ENCODE peak calls at places on chromosomes 12 and 14, in nine cellular contexts. One of them, this sample, is unnamed.

GRCh38 chr12:45050331-45050750 is 558 bp downstream of the DBX2 start:
- DNase-seq in stimulated activated CD4-positive, alpha-beta T cell treated with anti-CD3 and anti-CD28 coated beads, Interleukin-15, amount 100 ng/mL, for 1 hour: no peak
- DNase-seq in RWPE1: no peak
- DNase-seq in amniotic stem cell: no peak
- DNase-seq in GM03348: no peak
- DNase-seq in dermis microvascular lymphatic vessel endothelial cell: no peak
- DNase-seq in dorsolateral prefrontal cortex: no peak
- DNase-seq in NAMALWA: no peak
- DNase-seq in astrocyte of the hippocampus: peak; percentile 37
- DNase-seq in this sample: no peak

GRCh38 chr14:24798911-24799310 is 164.9 kb upstream of the GZMB start:
- DNase-seq in stimulated activated CD4-positive, alpha-beta T cell treated with anti-CD3 and anti-CD28 coated beads, Interleukin-15, amount 100 ng/mL, for 1 hour: no peak
- DNase-seq in RWPE1: no peak
- DNase-seq in amniotic stem cell: no peak
- DNase-seq in GM03348: no peak
- DNase-seq in dermis microvascular lymphatic vessel endothelial cell: no peak
- DNase-seq in dorsolateral prefrontal cortex: no peak
- DNase-seq in NAMALWA: no peak
- DNase-seq in astrocyte of the hippocampus: no peak
- DNase-seq in this sample: no peak

GRCh38 chr12:51407604-51408003 is 16.4 kb upstream of the GALNT6 start:
- DNase-seq in stimulated activated CD4-positive, alpha-beta T cell treated with anti-CD3 and anti-CD28 coated beads, Interleukin-15, amount 100 ng/mL, for 1 hour: no peak
- DNase-seq in RWPE1: no peak
- DNase-seq in amniotic stem cell: no peak
- DNase-seq in GM03348: no peak
- DNase-seq in dermis microvascular lymphatic vessel endothelial cell: no peak
- DNase-seq in dorsolateral prefrontal cortex: no peak
- DNase-seq in NAMALWA: no peak
- DNase-seq in astrocyte of the hippocampus: no peak
- DNase-seq in this sample: no peak

GRCh38 chr12:40105515-40106201 is at the start of gene SLC2A13:
- DNase-seq in stimulated activated CD4-positive, alpha-beta T cell treated with anti-CD3 and anti-CD28 coated beads, Interleukin-15, amount 100 ng/mL, for 1 hour: peak; percentile 65
- DNase-seq in RWPE1: peak; percentile 82
- DNase-seq in amniotic stem cell: peak; percentile 29
- DNase-seq in GM03348: peak; percentile 97
- DNase-seq in dermis microvascular lymphatic vessel endothelial cell: peak; percentile 41
- DNase-seq in dorsolateral prefrontal cortex: peak; percentile 76
- DNase-seq in NAMALWA: peak; percentile 70
- DNase-seq in astrocyte of the hippocampus: peak; percentile 88
- DNase-seq in this sample: peak; percentile 88

GRCh38 chr14:64763801-64764511 is 59.7 kb downstream of the PLEKHG3 start:
- DNase-seq in stimulated activated CD4-positive, alpha-beta T cell treated with anti-CD3 and anti-CD28 coated beads, Interleukin-15, amount 100 ng/mL, for 1 hour: no peak
- DNase-seq in RWPE1: no peak
- DNase-seq in amniotic stem cell: no peak
- DNase-seq in GM03348: peak; percentile 50
- DNase-seq in dermis microvascular lymphatic vessel endothelial cell: no peak
- DNase-seq in dorsolateral prefrontal cortex: peak; percentile 44
- DNase-seq in NAMALWA: peak; percentile 11
- DNase-seq in astrocyte of the hippocampus: peak; percentile 24
- DNase-seq in this sample: no peak

GRCh38 chr12:116879509-116880212 is 1.6 kb downstream of the HRK start:
- DNase-seq in stimulated activated CD4-positive, alpha-beta T cell treated with anti-CD3 and anti-CD28 coated beads, Interleukin-15, amount 100 ng/mL, for 1 hour: no peak
- DNase-seq in RWPE1: no peak
- DNase-seq in amniotic stem cell: no peak
- DNase-seq in GM03348: peak; percentile 26
- DNase-seq in dermis microvascular lymphatic vessel endothelial cell: no peak
- DNase-seq in dorsolateral prefrontal cortex: no peak
- DNase-seq in NAMALWA: peak; percentile 53
- DNase-seq in astrocyte of the hippocampus: peak; percentile 31
- DNase-seq in this sample: peak; percentile 60

GRCh38 chr14:65231286-65231980 is 129.1 kb upstream of the MAX start:
- DNase-seq in stimulated activated CD4-positive, alpha-beta T cell treated with anti-CD3 and anti-CD28 coated beads, Interleukin-15, amount 100 ng/mL, for 1 hour: no peak
- DNase-seq in RWPE1: no peak
- DNase-seq in amniotic stem cell: no peak
- DNase-seq in GM03348: no peak
- DNase-seq in dermis microvascular lymphatic vessel endothelial cell: no peak
- DNase-seq in dorsolateral prefrontal cortex: no peak
- DNase-seq in NAMALWA: no peak
- DNase-seq in astrocyte of the hippocampus: no peak
- DNase-seq in this sample: no peak

GRCh38 chr12:127381043-127381668 is 885.8 kb upstream of the TMEM132C start:
- DNase-seq in stimulated activated CD4-positive, alpha-beta T cell treated with anti-CD3 and anti-CD28 coated beads, Interleukin-15, amount 100 ng/mL, for 1 hour: peak; percentile 7
- DNase-seq in RWPE1: peak; percentile 65
- DNase-seq in amniotic stem cell: no peak
- DNase-seq in GM03348: peak; percentile 89
- DNase-seq in dermis microvascular lymphatic vessel endothelial cell: no peak
- DNase-seq in dorsolateral prefrontal cortex: no peak
- DNase-seq in NAMALWA: peak; percentile 51
- DNase-seq in astrocyte of the hippocampus: peak; percentile 83
- DNase-seq in this sample: peak; percentile 24

GRCh38 chr12:124021025-124021406 is 48.0 kb downstream of the ZNF664 start:
- DNase-seq in stimulated activated CD4-positive, alpha-beta T cell treated with anti-CD3 and anti-CD28 coated beads, Interleukin-15, amount 100 ng/mL, for 1 hour: no peak
- DNase-seq in RWPE1: no peak
- DNase-seq in amniotic stem cell: no peak
- DNase-seq in GM03348: no peak
- DNase-seq in dermis microvascular lymphatic vessel endothelial cell: no peak
- DNase-seq in dorsolateral prefrontal cortex: no peak
- DNase-seq in NAMALWA: no peak
- DNase-seq in astrocyte of the hippocampus: no peak
- DNase-seq in this sample: no peak

GRCh38 chr14:77011226-77011762 is 17.2 kb downstream of the IRF2BPL start:
- DNase-seq in stimulated activated CD4-positive, alpha-beta T cell treated with anti-CD3 and anti-CD28 coated beads, Interleukin-15, amount 100 ng/mL, for 1 hour: no peak
- DNase-seq in RWPE1: no peak
- DNase-seq in amniotic stem cell: no peak
- DNase-seq in GM03348: no peak
- DNase-seq in dermis microvascular lymphatic vessel endothelial cell: no peak
- DNase-seq in dorsolateral prefrontal cortex: no peak
- DNase-seq in NAMALWA: no peak
- DNase-seq in astrocyte of the hippocampus: no peak
- DNase-seq in this sample: no peak

GRCh38 chr12:79082595-79082994 is 218.0 kb downstream of the SYT1 start:
- DNase-seq in stimulated activated CD4-positive, alpha-beta T cell treated with anti-CD3 and anti-CD28 coated beads, Interleukin-15, amount 100 ng/mL, for 1 hour: no peak
- DNase-seq in RWPE1: no peak
- DNase-seq in amniotic stem cell: no peak
- DNase-seq in GM03348: no peak
- DNase-seq in dermis microvascular lymphatic vessel endothelial cell: no peak
- DNase-seq in dorsolateral prefrontal cortex: no peak
- DNase-seq in NAMALWA: no peak
- DNase-seq in astrocyte of the hippocampus: no peak
- DNase-seq in this sample: no peak

GRCh38 chr14:58746701-58747100 is 108.9 kb downstream of the DACT1 start:
- DNase-seq in stimulated activated CD4-positive, alpha-beta T cell treated with anti-CD3 and anti-CD28 coated beads, Interleukin-15, amount 100 ng/mL, for 1 hour: no peak
- DNase-seq in RWPE1: no peak
- DNase-seq in amniotic stem cell: no peak
- DNase-seq in GM03348: no peak
- DNase-seq in dermis microvascular lymphatic vessel endothelial cell: no peak
- DNase-seq in dorsolateral prefrontal cortex: no peak
- DNase-seq in NAMALWA: no peak
- DNase-seq in astrocyte of the hippocampus: no peak
- DNase-seq in this sample: no peak

GRCh38 chr14:33916663-33917565 is 34.0 kb downstream of the EGLN3 start:
- DNase-seq in stimulated activated CD4-positive, alpha-beta T cell treated with anti-CD3 and anti-CD28 coated beads, Interleukin-15, amount 100 ng/mL, for 1 hour: no peak
- DNase-seq in RWPE1: peak; percentile 12
- DNase-seq in amniotic stem cell: no peak
- DNase-seq in GM03348: no peak
- DNase-seq in dermis microvascular lymphatic vessel endothelial cell: no peak
- DNase-seq in dorsolateral prefrontal cortex: no peak
- DNase-seq in NAMALWA: no peak
- DNase-seq in astrocyte of the hippocampus: peak; percentile 42
- DNase-seq in this sample: no peak

GRCh38 chr14:95265106-95266094 is 54.3 kb downstream of the CLMN start:
- DNase-seq in stimulated activated CD4-positive, alpha-beta T cell treated with anti-CD3 and anti-CD28 coated beads, Interleukin-15, amount 100 ng/mL, for 1 hour: no peak
- DNase-seq in RWPE1: peak; percentile 91
- DNase-seq in amniotic stem cell: peak; percentile 20
- DNase-seq in GM03348: peak; percentile 60
- DNase-seq in dermis microvascular lymphatic vessel endothelial cell: peak; percentile 36
- DNase-seq in dorsolateral prefrontal cortex: no peak
- DNase-seq in NAMALWA: peak; percentile 93
- DNase-seq in astrocyte of the hippocampus: peak; percentile 94
- DNase-seq in this sample: peak; percentile 90

GRCh38 chr14:104586832-104587620 is 7.5 kb downstream of the C14orf180 start:
- DNase-seq in stimulated activated CD4-positive, alpha-beta T cell treated with anti-CD3 and anti-CD28 coated beads, Interleukin-15, amount 100 ng/mL, for 1 hour: no peak
- DNase-seq in RWPE1: no peak
- DNase-seq in amniotic stem cell: no peak
- DNase-seq in GM03348: no peak
- DNase-seq in dermis microvascular lymphatic vessel endothelial cell: no peak
- DNase-seq in dorsolateral prefrontal cortex: no peak
- DNase-seq in NAMALWA: no peak
- DNase-seq in astrocyte of the hippocampus: peak; percentile 21
- DNase-seq in this sample: no peak

GRCh38 chr14:69863083-69863482 is 16.1 kb upstream of the SMOC1 start:
- DNase-seq in stimulated activated CD4-positive, alpha-beta T cell treated with anti-CD3 and anti-CD28 coated beads, Interleukin-15, amount 100 ng/mL, for 1 hour: no peak
- DNase-seq in RWPE1: no peak
- DNase-seq in amniotic stem cell: no peak
- DNase-seq in GM03348: no peak
- DNase-seq in dermis microvascular lymphatic vessel endothelial cell: peak; percentile 18
- DNase-seq in dorsolateral prefrontal cortex: no peak
- DNase-seq in NAMALWA: no peak
- DNase-seq in astrocyte of the hippocampus: no peak
- DNase-seq in this sample: no peak

GRCh38 chr12:62632521-62632920 is 165.9 kb downstream of the MON2 start:
- DNase-seq in stimulated activated CD4-positive, alpha-beta T cell treated with anti-CD3 and anti-CD28 coated beads, Interleukin-15, amount 100 ng/mL, for 1 hour: no peak
- DNase-seq in RWPE1: peak; percentile 34
- DNase-seq in amniotic stem cell: no peak
- DNase-seq in GM03348: peak; percentile 86
- DNase-seq in dermis microvascular lymphatic vessel endothelial cell: no peak
- DNase-seq in dorsolateral prefrontal cortex: no peak
- DNase-seq in NAMALWA: no peak
- DNase-seq in astrocyte of the hippocampus: peak; percentile 73
- DNase-seq in this sample: no peak

GRCh38 chr14:38500125-38500524 is 244.2 kb upstream of the CLEC14A start:
- DNase-seq in stimulated activated CD4-positive, alpha-beta T cell treated with anti-CD3 and anti-CD28 coated beads, Interleukin-15, amount 100 ng/mL, for 1 hour: no peak
- DNase-seq in RWPE1: no peak
- DNase-seq in amniotic stem cell: no peak
- DNase-seq in GM03348: no peak
- DNase-seq in dermis microvascular lymphatic vessel endothelial cell: no peak
- DNase-seq in dorsolateral prefrontal cortex: no peak
- DNase-seq in NAMALWA: no peak
- DNase-seq in astrocyte of the hippocampus: no peak
- DNase-seq in this sample: no peak

GRCh38 chr12:111251787-111252186 is 117.1 kb downstream of the PHETA1 start:
- DNase-seq in stimulated activated CD4-positive, alpha-beta T cell treated with anti-CD3 and anti-CD28 coated beads, Interleukin-15, amount 100 ng/mL, for 1 hour: no peak
- DNase-seq in RWPE1: no peak
- DNase-seq in amniotic stem cell: no peak
- DNase-seq in GM03348: no peak
- DNase-seq in dermis microvascular lymphatic vessel endothelial cell: no peak
- DNase-seq in dorsolateral prefrontal cortex: no peak
- DNase-seq in NAMALWA: no peak
- DNase-seq in astrocyte of the hippocampus: no peak
- DNase-seq in this sample: no peak

GRCh38 chr12:56468216-56469006 is at the start of gene SPRYD4:
- DNase-seq in stimulated activated CD4-positive, alpha-beta T cell treated with anti-CD3 and anti-CD28 coated beads, Interleukin-15, amount 100 ng/mL, for 1 hour: peak; percentile 90
- DNase-seq in RWPE1: peak; percentile 93
- DNase-seq in amniotic stem cell: peak; percentile 88
- DNase-seq in GM03348: peak; percentile 98
- DNase-seq in dermis microvascular lymphatic vessel endothelial cell: peak; percentile 84
- DNase-seq in dorsolateral prefrontal cortex: peak; percentile 95
- DNase-seq in NAMALWA: peak; percentile 97
- DNase-seq in astrocyte of the hippocampus: peak; percentile 98
- DNase-seq in this sample: peak; percentile 97

GRCh38 chr12:70648191-70648590 is 11.0 kb upstream of the PTPRB start:
- DNase-seq in stimulated activated CD4-positive, alpha-beta T cell treated with anti-CD3 and anti-CD28 coated beads, Interleukin-15, amount 100 ng/mL, for 1 hour: no peak
- DNase-seq in RWPE1: no peak
- DNase-seq in amniotic stem cell: no peak
- DNase-seq in GM03348: no peak
- DNase-seq in dermis microvascular lymphatic vessel endothelial cell: no peak
- DNase-seq in dorsolateral prefrontal cortex: no peak
- DNase-seq in NAMALWA: no peak
- DNase-seq in astrocyte of the hippocampus: peak; percentile 33
- DNase-seq in this sample: no peak

GRCh38 chr12:112381421-112381897 is 772 bp downstream of the HECTD4 start:
- DNase-seq in stimulated activated CD4-positive, alpha-beta T cell treated with anti-CD3 and anti-CD28 coated beads, Interleukin-15, amount 100 ng/mL, for 1 hour: peak; percentile 5
- DNase-seq in RWPE1: peak; percentile 20
- DNase-seq in amniotic stem cell: no peak
- DNase-seq in GM03348: peak; percentile 49
- DNase-seq in dermis microvascular lymphatic vessel endothelial cell: no peak
- DNase-seq in dorsolateral prefrontal cortex: no peak
- DNase-seq in NAMALWA: peak; percentile 67
- DNase-seq in astrocyte of the hippocampus: peak; percentile 57
- DNase-seq in this sample: peak; percentile 68

GRCh38 chr12:20142956-20143355 is 225.4 kb upstream of the PDE3A start:
- DNase-seq in stimulated activated CD4-positive, alpha-beta T cell treated with anti-CD3 and anti-CD28 coated beads, Interleukin-15, amount 100 ng/mL, for 1 hour: no peak
- DNase-seq in RWPE1: no peak
- DNase-seq in amniotic stem cell: no peak
- DNase-seq in GM03348: no peak
- DNase-seq in dermis microvascular lymphatic vessel endothelial cell: no peak
- DNase-seq in dorsolateral prefrontal cortex: no peak
- DNase-seq in NAMALWA: no peak
- DNase-seq in astrocyte of the hippocampus: no peak
- DNase-seq in this sample: peak; percentile 4

GRCh38 chr14:32417956-32418552 is 89.0 kb downstream of the AKAP6 start:
- DNase-seq in stimulated activated CD4-positive, alpha-beta T cell treated with anti-CD3 and anti-CD28 coated beads, Interleukin-15, amount 100 ng/mL, for 1 hour: no peak
- DNase-seq in RWPE1: peak; percentile 45
- DNase-seq in amniotic stem cell: no peak
- DNase-seq in GM03348: no peak
- DNase-seq in dermis microvascular lymphatic vessel endothelial cell: peak; percentile 4
- DNase-seq in dorsolateral prefrontal cortex: no peak
- DNase-seq in NAMALWA: no peak
- DNase-seq in astrocyte of the hippocampus: peak; percentile 77
- DNase-seq in this sample: no peak

GRCh38 chr14:69675246-69675583 is 63.8 kb downstream of the SUSD6 start:
- DNase-seq in stimulated activated CD4-positive, alpha-beta T cell treated with anti-CD3 and anti-CD28 coated beads, Interleukin-15, amount 100 ng/mL, for 1 hour: no peak
- DNase-seq in RWPE1: no peak
- DNase-seq in amniotic stem cell: no peak
- DNase-seq in GM03348: no peak
- DNase-seq in dermis microvascular lymphatic vessel endothelial cell: no peak
- DNase-seq in dorsolateral prefrontal cortex: no peak
- DNase-seq in NAMALWA: no peak
- DNase-seq in astrocyte of the hippocampus: no peak
- DNase-seq in this sample: no peak

GRCh38 chr14:68979722-68980552 is 835 bp upstream of the ACTN1 start:
- DNase-seq in stimulated activated CD4-positive, alpha-beta T cell treated with anti-CD3 and anti-CD28 coated beads, Interleukin-15, amount 100 ng/mL, for 1 hour: no peak
- DNase-seq in RWPE1: peak; percentile 84
- DNase-seq in amniotic stem cell: no peak
- DNase-seq in GM03348: peak; percentile 82
- DNase-seq in dermis microvascular lymphatic vessel endothelial cell: no peak
- DNase-seq in dorsolateral prefrontal cortex: no peak
- DNase-seq in NAMALWA: no peak
- DNase-seq in astrocyte of the hippocampus: peak; percentile 64
- DNase-seq in this sample: no peak

GRCh38 chr14:99512571-99513182 is 31.5 kb downstream of the CCNK start:
- DNase-seq in stimulated activated CD4-positive, alpha-beta T cell treated with anti-CD3 and anti-CD28 coated beads, Interleukin-15, amount 100 ng/mL, for 1 hour: no peak
- DNase-seq in RWPE1: no peak
- DNase-seq in amniotic stem cell: no peak
- DNase-seq in GM03348: no peak
- DNase-seq in dermis microvascular lymphatic vessel endothelial cell: no peak
- DNase-seq in dorsolateral prefrontal cortex: peak; percentile 38
- DNase-seq in NAMALWA: no peak
- DNase-seq in astrocyte of the hippocampus: no peak
- DNase-seq in this sample: no peak

GRCh38 chr14:33516898-33517436 is 433.9 kb downstream of the EGLN3 start:
- DNase-seq in stimulated activated CD4-positive, alpha-beta T cell treated with anti-CD3 and anti-CD28 coated beads, Interleukin-15, amount 100 ng/mL, for 1 hour: no peak
- DNase-seq in RWPE1: no peak
- DNase-seq in amniotic stem cell: no peak
- DNase-seq in GM03348: no peak
- DNase-seq in dermis microvascular lymphatic vessel endothelial cell: peak; percentile 31
- DNase-seq in dorsolateral prefrontal cortex: no peak
- DNase-seq in NAMALWA: no peak
- DNase-seq in astrocyte of the hippocampus: no peak
- DNase-seq in this sample: no peak

GRCh38 chr14:96581902-96582640 is 79.9 kb downstream of the PAPOLA start:
- DNase-seq in stimulated activated CD4-positive, alpha-beta T cell treated with anti-CD3 and anti-CD28 coated beads, Interleukin-15, amount 100 ng/mL, for 1 hour: no peak
- DNase-seq in RWPE1: no peak
- DNase-seq in amniotic stem cell: no peak
- DNase-seq in GM03348: peak; percentile 21
- DNase-seq in dermis microvascular lymphatic vessel endothelial cell: no peak
- DNase-seq in dorsolateral prefrontal cortex: no peak
- DNase-seq in NAMALWA: peak; percentile 37
- DNase-seq in astrocyte of the hippocampus: no peak
- DNase-seq in this sample: no peak

GRCh38 chr14:47539065-47539464 is 136.3 kb downstream of the MDGA2 start:
- DNase-seq in stimulated activated CD4-positive, alpha-beta T cell treated with anti-CD3 and anti-CD28 coated beads, Interleukin-15, amount 100 ng/mL, for 1 hour: no peak
- DNase-seq in RWPE1: no peak
- DNase-seq in amniotic stem cell: no peak
- DNase-seq in GM03348: peak; percentile 2
- DNase-seq in dermis microvascular lymphatic vessel endothelial cell: no peak
- DNase-seq in dorsolateral prefrontal cortex: no peak
- DNase-seq in NAMALWA: peak; percentile 7
- DNase-seq in astrocyte of the hippocampus: peak; percentile 53
- DNase-seq in this sample: peak; percentile 7

This sample was measured in OCI-LY7.